ENCODE peak calls at places on chromosomes 4 and X, in eight cellular contexts. One of them, this sample, is unnamed.

GRCh38 chr4:57156242-57156990 is 46.2 kb upstream of the IGFBP7 start:
- DNase-seq in heart right ventricle: no peak
- DNase-seq in fibroblast of lung: no peak
- DNase-seq in suprapubic skin: no peak
- DNase-seq in upper lobe of right lung: no peak
- DNase-seq in neural progenitor cell: no peak
- DNase-seq in mammary epithelial cell: peak
- DNase-seq in Panc1: no peak
- DNase-seq in this sample: no peak

GRCh38 chr4:127250577-127250976 is 382.2 kb upstream of the INTU start:
- DNase-seq in upper lobe of right lung: no peak
- DNase-seq in mammary epithelial cell: no peak
- DNase-seq in heart right ventricle: no peak
- DNase-seq in fibroblast of lung: no peak
- DNase-seq in suprapubic skin: no peak
- DNase-seq in neural progenitor cell: no peak
- DNase-seq in Panc1: no peak
- DNase-seq in this sample: no peak

GRCh38 chr4:61740950-61741638 is 541.0 kb downstream of the ADGRL3 start:
- DNase-seq in mammary epithelial cell: no peak
- DNase-seq in neural progenitor cell: peak
- DNase-seq in Panc1: no peak
- DNase-seq in heart right ventricle: no peak
- DNase-seq in suprapubic skin: no peak
- DNase-seq in fibroblast of lung: peak
- DNase-seq in upper lobe of right lung: no peak
- DNase-seq in this sample: no peak

GRCh38 chr4:26238782-26239647 is 81.8 kb upstream of the RBPJ start:
- DNase-seq in heart right ventricle: no peak
- DNase-seq in fibroblast of lung: peak
- DNase-seq in upper lobe of right lung: no peak
- DNase-seq in Panc1: peak
- DNase-seq in suprapubic skin: no peak
- DNase-seq in mammary epithelial cell: no peak
- DNase-seq in neural progenitor cell: peak
- DNase-seq in this sample: no peak

GRCh38 chr4:151908734-151909497 is 148.1 kb upstream of the GATB start:
- DNase-seq in heart right ventricle: no peak
- DNase-seq in neural progenitor cell: no peak
- DNase-seq in fibroblast of lung: no peak
- DNase-seq in Panc1: no peak
- DNase-seq in mammary epithelial cell: no peak
- DNase-seq in suprapubic skin: no peak
- DNase-seq in upper lobe of right lung: no peak
- DNase-seq in this sample: no peak

GRCh38 chr4:76748649-76749048 is 149.3 kb downstream of the SOWAHB start:
- DNase-seq in neural progenitor cell: peak
- DNase-seq in mammary epithelial cell: no peak
- DNase-seq in suprapubic skin: no peak
- DNase-seq in upper lobe of right lung: no peak
- DNase-seq in Panc1: no peak
- DNase-seq in fibroblast of lung: peak
- DNase-seq in heart right ventricle: no peak
- DNase-seq in this sample: no peak

GRCh38 chrX:2497961-2498780 is 2.6 kb downstream of the DHRSX start:
- DNase-seq in neural progenitor cell: no peak
- DNase-seq in Panc1: no peak
- DNase-seq in upper lobe of right lung: no peak
- DNase-seq in heart right ventricle: no peak
- DNase-seq in mammary epithelial cell: no peak
- DNase-seq in fibroblast of lung: peak
- DNase-seq in suprapubic skin: no peak
- DNase-seq in this sample: no peak

GRCh38 chr4:72582853-72583252 is 13.8 kb upstream of the ADAMTS3 start:
- DNase-seq in upper lobe of right lung: no peak
- DNase-seq in suprapubic skin: no peak
- DNase-seq in fibroblast of lung: no peak
- DNase-seq in Panc1: no peak
- DNase-seq in mammary epithelial cell: no peak
- DNase-seq in neural progenitor cell: no peak
- DNase-seq in heart right ventricle: no peak
- DNase-seq in this sample: no peak

GRCh38 chr4:15416357-15417327 is 11.2 kb upstream of the C1QTNF7 start:
- DNase-seq in mammary epithelial cell: no peak
- DNase-seq in neural progenitor cell: no peak
- DNase-seq in upper lobe of right lung: no peak
- DNase-seq in suprapubic skin: no peak
- DNase-seq in fibroblast of lung: no peak
- DNase-seq in heart right ventricle: no peak
- DNase-seq in Panc1: no peak
- DNase-seq in this sample: no peak

GRCh38 chrX:14006489-14006888 is 23.2 kb downstream of the GEMIN8 start:
- DNase-seq in neural progenitor cell: no peak
- DNase-seq in suprapubic skin: no peak
- DNase-seq in heart right ventricle: no peak
- DNase-seq in mammary epithelial cell: no peak
- DNase-seq in upper lobe of right lung: no peak
- DNase-seq in fibroblast of lung: no peak
- DNase-seq in Panc1: no peak
- DNase-seq in this sample: no peak

GRCh38 chr4:13527192-13527982 is 16.9 kb downstream of the NKX3-2 start:
- DNase-seq in suprapubic skin: no peak
- DNase-seq in heart right ventricle: no peak
- DNase-seq in mammary epithelial cell: no peak
- DNase-seq in Panc1: no peak
- DNase-seq in neural progenitor cell: no peak
- DNase-seq in upper lobe of right lung: no peak
- DNase-seq in fibroblast of lung: no peak
- DNase-seq in this sample: no peak

GRCh38 chr4:15654556-15655222 is 468 bp downstream of the FBXL5 start:
- DNase-seq in upper lobe of right lung: peak
- DNase-seq in Panc1: no peak
- DNase-seq in fibroblast of lung: peak
- DNase-seq in neural progenitor cell: peak
- DNase-seq in heart right ventricle: peak
- DNase-seq in mammary epithelial cell: peak
- DNase-seq in suprapubic skin: peak
- DNase-seq in this sample: no peak

GRCh38 chr4:121950680-121951569 is 935 bp downstream of the TRPC3 start:
- DNase-seq in suprapubic skin: peak
- DNase-seq in fibroblast of lung: peak
- DNase-seq in neural progenitor cell: peak
- DNase-seq in mammary epithelial cell: no peak
- DNase-seq in upper lobe of right lung: peak
- DNase-seq in Panc1: no peak
- DNase-seq in heart right ventricle: peak
- DNase-seq in this sample: no peak

GRCh38 chr4:39394706-39395105 is 12.0 kb upstream of the KLB start:
- DNase-seq in heart right ventricle: no peak
- DNase-seq in Panc1: no peak
- DNase-seq in upper lobe of right lung: no peak
- DNase-seq in mammary epithelial cell: no peak
- DNase-seq in suprapubic skin: no peak
- DNase-seq in fibroblast of lung: no peak
- DNase-seq in neural progenitor cell: no peak
- DNase-seq in this sample: no peak

GRCh38 chrX:53294024-53294648 is 12.8 kb upstream of the IQSEC2 start:
- DNase-seq in heart right ventricle: no peak
- DNase-seq in suprapubic skin: no peak
- DNase-seq in mammary epithelial cell: no peak
- DNase-seq in Panc1: no peak
- DNase-seq in upper lobe of right lung: no peak
- DNase-seq in fibroblast of lung: peak
- DNase-seq in neural progenitor cell: no peak
- DNase-seq in this sample: no peak

GRCh38 chrX:53437211-53437610 is 3.0 kb upstream of the HSD17B10 start:
- DNase-seq in neural progenitor cell: no peak
- DNase-seq in fibroblast of lung: no peak
- DNase-seq in heart right ventricle: no peak
- DNase-seq in mammary epithelial cell: no peak
- DNase-seq in suprapubic skin: no peak
- DNase-seq in Panc1: no peak
- DNase-seq in upper lobe of right lung: no peak
- DNase-seq in this sample: no peak

GRCh38 chr4:42673084-42673429 is 16.2 kb upstream of the ATP8A1 start:
- DNase-seq in Panc1: no peak
- DNase-seq in mammary epithelial cell: peak
- DNase-seq in heart right ventricle: peak
- DNase-seq in neural progenitor cell: no peak
- DNase-seq in suprapubic skin: no peak
- DNase-seq in upper lobe of right lung: peak
- DNase-seq in fibroblast of lung: peak
- DNase-seq in this sample: no peak

GRCh38 chr4:175927121-175927520 is 115.1 kb upstream of the GPM6A start:
- DNase-seq in heart right ventricle: no peak
- DNase-seq in upper lobe of right lung: no peak
- DNase-seq in Panc1: no peak
- DNase-seq in neural progenitor cell: no peak
- DNase-seq in mammary epithelial cell: peak
- DNase-seq in suprapubic skin: no peak
- DNase-seq in fibroblast of lung: no peak
- DNase-seq in this sample: no peak

GRCh38 chr4:162350331-162350730 is 186.5 kb upstream of the FSTL5 start:
- DNase-seq in mammary epithelial cell: no peak
- DNase-seq in heart right ventricle: no peak
- DNase-seq in Panc1: no peak
- DNase-seq in suprapubic skin: no peak
- DNase-seq in neural progenitor cell: no peak
- DNase-seq in upper lobe of right lung: no peak
- DNase-seq in fibroblast of lung: no peak
- DNase-seq in this sample: no peak

GRCh38 chrX:141839856-141840255 is 1.7 kb downstream of the MAGEC3 start:
- DNase-seq in fibroblast of lung: no peak
- DNase-seq in mammary epithelial cell: no peak
- DNase-seq in Panc1: no peak
- DNase-seq in suprapubic skin: no peak
- DNase-seq in upper lobe of right lung: no peak
- DNase-seq in neural progenitor cell: no peak
- DNase-seq in heart right ventricle: no peak
- DNase-seq in this sample: no peak

GRCh38 chrX:9494806-9495205 is 29.9 kb downstream of the TBL1X start:
- DNase-seq in mammary epithelial cell: no peak
- DNase-seq in heart right ventricle: no peak
- DNase-seq in upper lobe of right lung: no peak
- DNase-seq in neural progenitor cell: no peak
- DNase-seq in Panc1: no peak
- DNase-seq in suprapubic skin: no peak
- DNase-seq in fibroblast of lung: peak
- DNase-seq in this sample: no peak

DNA sequence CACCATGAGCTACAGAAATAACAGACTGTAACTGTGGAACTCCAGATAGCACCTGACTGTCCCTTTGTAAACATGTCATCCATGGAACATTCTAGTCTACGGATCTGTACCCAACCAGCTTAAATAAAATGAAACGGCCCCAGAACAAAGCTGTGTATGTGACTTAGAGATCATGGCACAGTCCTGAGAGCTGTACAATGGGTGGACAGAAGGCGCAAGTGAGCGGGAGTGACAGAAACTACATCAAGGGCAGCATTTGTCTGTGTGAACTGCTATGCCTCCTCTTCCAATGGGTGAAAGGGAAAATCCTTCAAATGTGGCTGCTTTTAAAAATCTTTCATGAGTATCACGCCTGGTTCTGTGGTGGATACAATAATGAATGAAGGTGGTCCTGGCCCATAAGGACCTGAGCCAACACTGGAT is 72.5 kb downstream of the FAT1 start:
- DNase-seq in upper lobe of right lung: no peak
- DNase-seq in suprapubic skin: no peak
- DNase-seq in fibroblast of lung: no peak
- DNase-seq in neural progenitor cell: peak
- DNase-seq in Panc1: no peak
- DNase-seq in heart right ventricle: no peak
- DNase-seq in mammary epithelial cell: no peak
- DNase-seq in this sample: no peak
- H3K4me3 ChIP-seq in upper lobe of right lung: no peak
- H3K4me3 ChIP-seq in suprapubic skin: peak
- H3K4me3 ChIP-seq in fibroblast of lung: no peak
- H3K4me3 ChIP-seq in neural progenitor cell: peak
- H3K4me3 ChIP-seq in Panc1: peak
- H3K4me3 ChIP-seq in heart right ventricle: peak
- H3K4me3 ChIP-seq in mammary epithelial cell: no peak
- H3K4me3 ChIP-seq in this sample: no peak

DNA sequence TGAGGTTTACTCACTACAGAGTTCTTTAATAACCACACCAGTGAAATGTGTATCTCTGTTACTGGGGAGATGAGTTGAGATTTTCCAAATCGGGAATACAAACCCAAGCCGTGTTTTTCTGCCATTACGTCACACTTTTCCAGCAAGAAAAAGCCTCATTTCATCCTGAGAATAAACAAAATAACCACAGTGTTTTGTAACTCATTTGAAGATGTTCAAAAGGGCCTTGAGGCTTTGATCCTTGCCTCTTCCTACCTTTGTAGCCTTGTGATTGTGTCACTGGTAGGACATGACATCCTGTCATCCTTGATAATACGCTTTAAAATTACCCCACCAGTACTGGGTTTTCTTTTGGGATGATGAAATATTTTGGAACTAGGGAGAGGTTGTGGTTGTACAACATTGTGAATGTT is 2.9 kb downstream of the USP11 start:
- DNase-seq in upper lobe of right lung: no peak
- DNase-seq in suprapubic skin: no peak
- DNase-seq in Panc1: no peak
- DNase-seq in heart right ventricle: no peak
- DNase-seq in fibroblast of lung: peak
- DNase-seq in neural progenitor cell: no peak
- DNase-seq in mammary epithelial cell: peak
- DNase-seq in this sample: no peak
- TF ChIP-seq CTCF in upper lobe of right lung: no peak
- TF ChIP-seq CTCF in suprapubic skin: no peak
- TF ChIP-seq CTCF in Panc1: no peak
- TF ChIP-seq CTCF in heart right ventricle: no peak
- TF ChIP-seq CTCF in fibroblast of lung: no peak
- TF ChIP-seq CTCF in neural progenitor cell: no peak
- TF ChIP-seq CTCF in mammary epithelial cell: no peak
- TF ChIP-seq CTCF in this sample: no peak

DNA sequence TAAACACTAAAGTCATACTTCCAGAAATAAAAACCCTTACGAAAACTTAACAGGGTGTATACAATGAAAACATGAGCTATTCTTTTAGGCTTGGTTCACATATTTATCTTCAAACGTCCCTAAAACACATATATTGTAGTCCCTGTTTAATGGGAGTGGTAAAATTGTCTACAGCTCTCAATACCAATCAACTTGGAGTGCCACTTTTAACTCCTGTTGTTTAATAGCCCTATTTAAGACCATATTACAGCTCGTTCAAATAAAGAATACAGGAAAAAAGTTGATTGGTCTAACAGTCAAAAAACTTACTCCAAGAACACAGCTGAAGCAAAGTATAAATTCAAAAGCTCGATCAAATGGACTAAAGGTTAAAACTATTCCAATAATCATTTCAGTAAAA is 3.9 kb downstream of the UBE2D3 start:
- DNase-seq in neural progenitor cell: no peak
- DNase-seq in upper lobe of right lung: no peak
- DNase-seq in Panc1: no peak
- DNase-seq in suprapubic skin: no peak
- DNase-seq in heart right ventricle: no peak
- DNase-seq in mammary epithelial cell: no peak
- DNase-seq in fibroblast of lung: no peak
- DNase-seq in this sample: no peak
- H3K4me3 ChIP-seq in neural progenitor cell: peak
- H3K4me3 ChIP-seq in upper lobe of right lung: peak
- H3K4me3 ChIP-seq in Panc1: peak
- H3K4me3 ChIP-seq in suprapubic skin: peak
- H3K4me3 ChIP-seq in heart right ventricle: peak
- H3K4me3 ChIP-seq in mammary epithelial cell: peak
- H3K4me3 ChIP-seq in fibroblast of lung: peak
- H3K4me3 ChIP-seq in this sample: peak

GRCh38 chr4:77783881-77784280 is 35.3 kb downstream of the CNOT6L start:
- DNase-seq in fibroblast of lung: no peak
- DNase-seq in suprapubic skin: no peak
- DNase-seq in upper lobe of right lung: no peak
- DNase-seq in Panc1: no peak
- DNase-seq in neural progenitor cell: no peak
- DNase-seq in mammary epithelial cell: no peak
- DNase-seq in heart right ventricle: no peak
- DNase-seq in this sample: no peak
- TF ChIP-seq CTCF in fibroblast of lung: no peak
- TF ChIP-seq CTCF in suprapubic skin: no peak
- TF ChIP-seq CTCF in upper lobe of right lung: no peak
- TF ChIP-seq CTCF in Panc1: no peak
- TF ChIP-seq CTCF in neural progenitor cell: no peak
- TF ChIP-seq CTCF in mammary epithelial cell: no peak
- TF ChIP-seq CTCF in heart right ventricle: no peak
- TF ChIP-seq CTCF in this sample: no peak

This sample was measured in AG04450.